ENCODE peak calls at places on chromosome 21, in six cellular contexts. S is IMR-90, H is mesenchymal stem cell, A is H9, T is neuronal stem cell, Z is trophoblast cell. G is an unnamed sample.

GRCh38 chr21:41133896-41134522 is 34.0 kb upstream of the BACE2 start:
- DNase-seq in S (peak), H (peak), A (no peak), T (peak), Z (peak), G (peak)

GRCh38 chr21:41156128-41156527 is 11.8 kb upstream of the BACE2 start:
- DNase-seq in S (no peak), H (no peak), A (no peak), T (no peak), Z (no peak), G (no peak)

GRCh38 chr21:14693997-14694396 is 147.9 kb upstream of the SAMSN1 start:
- DNase-seq in S (no peak), H (no peak), A (no peak), T (no peak), Z (no peak), G (no peak)

GRCh38 chr21:33801424-33802405 is 113.9 kb downstream of the ATP5PO start:
- DNase-seq in S (peak), H (peak), A (no peak), T (no peak), Z (peak), G (peak)

GRCh38 chr21:43362306-43362927 is 64.5 kb downstream of the SIK1 start:
- DNase-seq in S (peak), H (peak), A (peak), T (no peak), Z (peak), G (peak)

GRCh38 chr21:34071683-34072082 is 1.7 kb upstream of the MRPS6 start:
- DNase-seq in S (no peak), H (no peak), A (no peak), T (no peak), Z (no peak), G (no peak)

GRCh38 chr21:43959231-43960041 is 52.7 kb upstream of the TRAPPC10 start:
- DNase-seq in S (no peak), H (no peak), A (no peak), T (no peak), Z (no peak), G (no peak)

GRCh38 chr21:41167348-41168342 is at the start of gene BACE2:
- DNase-seq in S (peak), H (peak), A (peak), T (peak), Z (peak), G (peak)

GRCh38 chr21:15063821-15064575 is 802 bp downstream of the NRIP1 start:
- DNase-seq in S (no peak), H (peak), A (peak), T (no peak), Z (peak), G (peak)

GRCh38 chr21:42641311-42642218 is 11.9 kb upstream of the PDE9A start:
- DNase-seq in S (no peak), H (peak), A (no peak), T (no peak), Z (peak), G (no peak)

GRCh38 chr21:40732998-40733397 is 114.0 kb downstream of the DSCAM start:
- DNase-seq in S (no peak), H (no peak), A (no peak), T (no peak), Z (no peak), G (no peak)

GRCh38 chr21:30072496-30072895 is 94.1 kb downstream of the CLDN17 start:
- DNase-seq in S (no peak), H (no peak), A (peak), T (no peak), Z (peak), G (peak)

GRCh38 chr21:46099476-46099875 is 1.6 kb downstream of the COL6A2 start:
- DNase-seq in S (peak), H (peak), A (peak), T (no peak), Z (no peak), G (peak)

GRCh38 chr21:17514124-17514481 is 1.3 kb downstream of the CXADR start:
- DNase-seq in S (no peak), H (no peak), A (peak), T (peak), Z (peak), G (peak)

GRCh38 chr21:28083350-28083749 is 909.3 kb downstream of the LTN1 start:
- DNase-seq in S (no peak), H (no peak), A (no peak), T (no peak), Z (no peak), G (peak)

GRCh38 chr21:43316156-43316845 is 110.6 kb downstream of the SIK1 start:
- DNase-seq in S (no peak), H (no peak), A (no peak), T (no peak), Z (no peak), G (no peak)

GRCh38 chr21:34933609-34934345 is 115.3 kb downstream of the RUNX1 start:
- DNase-seq in S (no peak), H (no peak), A (no peak), T (no peak), Z (no peak), G (no peak)

GRCh38 chr21:30561264-30561895 is at the start of gene KRTAP19-7:
- DNase-seq in S (no peak), H (no peak), A (no peak), T (no peak), Z (no peak), G (no peak)

GRCh38 chr21:34812510-34813265 is 143.9 kb downstream of the CLIC6 start:
- DNase-seq in S (peak), H (peak), A (no peak), T (no peak), Z (peak), G (no peak)

GRCh38 chr21:34526618-34527290 is 14.7 kb upstream of the KCNE1 start:
- DNase-seq in S (peak), H (peak), A (peak), T (peak), Z (peak), G (peak)

GRCh38 chr21:36506482-36506881 is 26.6 kb upstream of the CLDN14 start:
- DNase-seq in S (no peak), H (no peak), A (no peak), T (no peak), Z (no peak), G (no peak)
- H2AK5ac ChIP-seq in S (no peak), H (no peak), A (no peak), T (no peak), Z (no peak), G (no peak)

DNA sequence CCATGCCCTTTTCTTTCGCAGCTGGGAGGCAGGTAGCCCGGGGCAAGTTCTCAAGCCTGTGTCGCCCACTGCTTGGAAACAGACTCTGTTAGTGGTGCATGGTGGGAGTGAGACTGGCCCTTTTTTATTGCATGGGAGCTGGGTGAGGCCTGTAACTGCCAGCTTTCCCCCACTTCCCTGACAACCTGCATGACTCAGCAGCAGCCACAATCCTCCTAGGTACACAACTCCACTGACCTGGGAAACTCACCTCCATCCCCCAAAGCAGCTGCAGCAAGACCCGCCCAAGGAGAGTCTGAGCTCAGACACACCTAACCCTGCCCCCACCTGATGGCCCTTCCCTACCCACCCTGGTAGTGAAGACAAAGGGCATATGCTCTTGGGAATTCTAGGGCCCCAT is 25.8 kb downstream of the PIGP start:
- DNase-seq in S (no peak), H (no peak), A (no peak), T (no peak), Z (no peak), G (peak)
- H3K9ac ChIP-seq in S (no peak), H (no peak), A (no peak), T (no peak), Z (no peak), G (no peak)

GRCh38 chr21:16424331-16424749 is 694.6 kb downstream of the USP25 start:
- DNase-seq in S (no peak), H (no peak), A (no peak), T (no peak), Z (no peak), G (no peak)
- H3K27ac ChIP-seq in S (no peak), H (no peak), A (no peak), T (no peak), Z (no peak), G (no peak)

GRCh38 chr21:45054927-45055612 is 19.3 kb upstream of the ADARB1 start:
- DNase-seq in S (no peak), H (no peak), A (peak), T (no peak), Z (no peak), G (no peak)
- H2AK5ac ChIP-seq in S (peak), H (no peak), A (no peak), T (peak), Z (no peak), G (no peak)

GRCh38 chr21:16241021-16241420 is 511.2 kb downstream of the USP25 start:
- DNase-seq in S (no peak), H (no peak), A (no peak), T (no peak), Z (no peak), G (no peak)

GRCh38 chr21:16248705-16249104 is 518.9 kb downstream of the USP25 start:
- DNase-seq in S (no peak), H (no peak), A (no peak), T (no peak), Z (no peak), G (no peak)

GRCh38 chr21:16239659-16240265 is 510.0 kb downstream of the USP25 start:
- DNase-seq in S (no peak), H (peak), A (no peak), T (no peak), Z (peak), G (peak)

GRCh38 chr21:16241500-16241963 is 511.8 kb downstream of the USP25 start:
- DNase-seq in S (no peak), H (peak), A (peak), T (peak), Z (no peak), G (peak)

GRCh38 chr21:16243396-16243795 is 513.6 kb downstream of the USP25 start:
- DNase-seq in S (no peak), H (no peak), A (no peak), T (no peak), Z (no peak), G (no peak)
- H3K9ac ChIP-seq in S (no peak), H (no peak), A (no peak), T (no peak), Z (no peak), G (no peak)

DNA sequence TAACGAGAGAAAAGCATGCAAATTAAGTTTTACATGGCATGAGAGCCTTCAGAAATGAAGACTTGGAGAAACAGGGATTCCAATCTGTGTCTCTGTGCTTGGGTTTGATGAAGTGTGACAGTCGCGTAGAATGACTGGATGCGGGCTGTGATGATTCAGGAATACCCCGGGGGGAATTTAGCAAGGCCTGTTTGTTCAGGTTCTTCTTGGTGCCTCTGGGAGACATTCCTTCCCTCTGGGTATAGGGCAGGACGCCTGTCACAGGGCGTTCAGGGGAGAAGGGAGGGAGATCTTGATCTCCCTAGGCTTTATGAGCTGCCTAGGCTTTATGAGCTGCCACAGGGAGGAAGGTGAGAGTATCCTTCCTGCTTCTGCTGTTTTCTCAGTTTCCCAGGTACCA is 36.6 kb downstream of the DOP1B start:
- DNase-seq in S (peak), H (no peak), A (no peak), T (no peak), Z (peak), G (peak)
- H3K27ac ChIP-seq in S (no peak), H (peak), A (no peak), T (no peak), Z (peak), G (no peak)

GRCh38 chr21:37849703-37850102 is 66.6 kb downstream of the KCNJ6 start:
- DNase-seq in S (peak), H (peak), A (no peak), T (no peak), Z (peak), G (peak)

GRCh38 chr21:37845535-37845934 is 70.7 kb downstream of the KCNJ6 start:
- DNase-seq in S (no peak), H (no peak), A (no peak), T (no peak), Z (no peak), G (no peak)

GRCh38 chr21:37848721-37849490 is 67.4 kb downstream of the KCNJ6 start:
- DNase-seq in S (no peak), H (peak), A (no peak), T (no peak), Z (no peak), G (no peak)
- H2AK5ac ChIP-seq in S (peak), H (peak), A (no peak), T (no peak), Z (no peak), G (no peak)

DNA sequence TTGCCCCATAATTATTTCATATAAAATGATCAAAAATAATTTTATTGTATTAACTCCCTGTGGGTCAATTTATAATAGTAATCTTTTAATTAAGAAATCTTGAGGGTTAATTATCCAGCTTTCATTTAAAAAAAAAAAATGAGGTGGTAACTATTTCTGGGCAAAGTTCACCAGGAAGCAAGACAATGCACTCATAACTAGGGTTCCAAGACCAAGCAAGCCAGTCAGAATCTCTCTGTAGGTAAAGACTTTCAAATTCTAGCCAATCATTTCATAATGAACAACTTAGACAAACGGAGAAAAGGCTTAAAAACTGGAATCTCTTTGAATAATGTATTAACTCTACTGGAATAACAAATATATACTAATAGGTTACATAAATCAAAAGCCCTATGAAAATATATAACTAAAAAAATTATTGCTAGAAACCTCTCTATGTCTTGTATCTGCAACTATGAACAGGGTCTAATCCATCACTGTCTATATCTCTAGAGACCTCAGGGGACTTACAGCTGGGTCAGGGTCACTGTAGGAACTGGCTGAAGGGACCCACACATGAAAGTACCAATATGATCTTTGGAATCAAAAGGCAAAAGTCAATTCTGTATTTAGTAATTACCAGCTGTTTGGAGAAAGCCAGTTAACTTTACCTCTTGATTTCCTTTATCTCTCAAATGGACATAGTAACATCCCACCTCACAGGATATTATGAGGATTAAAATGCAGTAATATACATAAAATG is 43.3 kb downstream of the APP start:
- DNase-seq in S (no peak), H (no peak), A (no peak), T (no peak), Z (no peak), G (no peak)
- H3K9ac ChIP-seq in S (no peak), H (no peak), A (no peak), T (no peak), Z (no peak), G (no peak)

GRCh38 chr21:32569261-32570230 is 15.8 kb downstream of the TCP10L start:
- DNase-seq in S (peak), H (peak), A (peak), T (peak), Z (peak), G (peak)
- H3K27ac ChIP-seq in S (peak), H (peak), A (no peak), T (peak), Z (peak), G (no peak)

GRCh38 chr21:31731802-31732537 is at the start of gene SCAF4:
- DNase-seq in S (peak), H (peak), A (peak), T (peak), Z (peak), G (peak)
- H2AK5ac ChIP-seq in S (peak), H (peak), A (no peak), T (peak), Z (peak), G (peak)